ENCODE peak calls at places on chromosomes 16 and 17, in four cellular contexts. S is A549, F is H1, E is HepG2. D is an unnamed sample.

GRCh38 chr17:78719630-78720298 is 62.3 kb downstream of the CYTH1 start:
- DNase-seq in S (no peak), F (no peak), E (no peak), D (no peak)

GRCh38 chr17:4505187-4505586 is 6.5 kb downstream of the SPNS2 start:
- DNase-seq in S (no peak), F (no peak), E (no peak), D (no peak)

GRCh38 chr16:86508947-86509758 is 1.2 kb upstream of the FOXF1 start:
- DNase-seq in S (peak; percentile 41), F (no peak), E (no peak), D (no peak)

GRCh38 chr16:84048306-84048705 is 5.7 kb upstream of the SLC38A8 start:
- DNase-seq in S (peak; percentile 22), F (no peak), E (peak; percentile 83), D (no peak)

GRCh38 chr17:73910216-73910615 is 266.0 kb upstream of the SDK2 start:
- DNase-seq in S (no peak), F (no peak), E (no peak), D (no peak)

GRCh38 chr16:30997000-30997886 is 12.2 kb downstream of the HSD3B7 start:
- DNase-seq in S (peak; percentile 95), F (peak; percentile 77), E (peak; percentile 79), D (peak; percentile 99)

GRCh38 chr17:11330871-11331270 is 89.9 kb downstream of the SHISA6 start:
- DNase-seq in S (no peak), F (peak; percentile 44), E (no peak), D (no peak)

GRCh38 chr17:66275651-66276050 is 26.8 kb upstream of the PRKCA start:
- DNase-seq in S (peak; percentile 97), F (no peak), E (peak; percentile 80), D (no peak)

GRCh38 chr16:70679653-70680494 is 6.0 kb downstream of the MTSS2 start:
- DNase-seq in S (no peak), F (no peak), E (no peak), D (peak; percentile 82)

GRCh38 chr16:83542491-83542890 is 265.3 kb upstream of the HSBP1 start:
- DNase-seq in S (no peak), F (no peak), E (no peak), D (no peak)

GRCh38 chr16:86241681-86242080 is 268.6 kb upstream of the FOXF1 start:
- DNase-seq in S (no peak), F (no peak), E (no peak), D (no peak)

GRCh38 chr17:6454495-6455320 is 10.5 kb downstream of the PIMREG start:
- DNase-seq in S (no peak), F (no peak), E (no peak), D (no peak)

GRCh38 chr16:89478576-89479221 is 11.7 kb downstream of the ANKRD11 start:
- DNase-seq in S (peak; percentile 44), F (no peak), E (peak; percentile 84), D (no peak)

GRCh38 chr17:34068506-34069035 is 186.5 kb upstream of the CCL2 start:
- DNase-seq in S (no peak), F (no peak), E (no peak), D (no peak)

GRCh38 chr17:40552806-40553693 is 12.2 kb downstream of the CCR7 start:
- DNase-seq in S (no peak), F (no peak), E (no peak), D (no peak)

GRCh38 chr17:36144981-36145729 is 31.3 kb downstream of the TBC1D3B start:
- DNase-seq in S (no peak), F (no peak), E (no peak), D (no peak)

GRCh38 chr16:11094838-11095565 is 150.6 kb downstream of the CLEC16A start:
- DNase-seq in S (no peak), F (no peak), E (no peak), D (no peak)

GRCh38 chr17:29089601-29090044 is 46.7 kb downstream of the PIPOX start:
- DNase-seq in S (no peak), F (no peak), E (no peak), D (no peak)

GRCh38 chr17:45777388-45777787 is 6.7 kb upstream of the CRHR1 start:
- DNase-seq in S (no peak), F (no peak), E (no peak), D (no peak)

GRCh38 chr16:49461517-49461951 is 87.9 kb downstream of the C16orf78 start:
- DNase-seq in S (no peak), F (no peak), E (no peak), D (no peak)

GRCh38 chr17:28745052-28745776 is 1.4 kb downstream of the TRAF4 start:
- DNase-seq in S (peak; percentile 64), F (no peak), E (peak; percentile 90), D (peak; percentile 35)

GRCh38 chr17:81636505-81637288 is at the start of the genes NPLOC4 and TSPAN10:
- DNase-seq in S (peak; percentile 91), F (peak; percentile 58), E (peak; percentile 71), D (peak; percentile 97)

GRCh38 chr17:67245694-67246397 is 850 bp upstream of the HELZ start:
- DNase-seq in S (peak; percentile 17), F (no peak), E (peak; percentile 81), D (peak; percentile 75)

GRCh38 chr16:13426279-13426678 is 493.7 kb upstream of the ERCC4 start:
- DNase-seq in S (peak; percentile 7), F (no peak), E (peak; percentile 60), D (peak; percentile 19)

GRCh38 chr17:50719924-50720805 is 762 bp downstream of the LUC7L3 start:
- DNase-seq in S (no peak), F (no peak), E (no peak), D (peak; percentile 12)

GRCh38 chr16:11071829-11072228 is 127.5 kb downstream of the CLEC16A start:
- DNase-seq in S (no peak), F (no peak), E (no peak), D (no peak)

GRCh38 chr17:63441654-63442053 is 4.5 kb downstream of the CYB561 start:
- DNase-seq in S (no peak), F (no peak), E (no peak), D (no peak)

GRCh38 chr17:72034000-72034399 is 86.8 kb upstream of the SOX9 start:
- DNase-seq in S (no peak), F (no peak), E (no peak), D (no peak)

GRCh38 chr17:72984145-72984924 is 108.2 kb downstream of the SLC39A11 start:
- DNase-seq in S (no peak), F (no peak), E (no peak), D (no peak)

GRCh38 chr17:15957206-15957605 is 12.3 kb downstream of the ADORA2B start:
- DNase-seq in S (no peak), F (no peak), E (no peak), D (no peak)

GRCh38 chr16:24139282-24139681 is 116.9 kb upstream of the CACNG3 start:
- DNase-seq in S (no peak), F (peak; percentile 41), E (no peak), D (peak; percentile 26)

GRCh38 chr16:85372627-85373372 is 240.3 kb upstream of the GSE1 start:
- DNase-seq in S (peak; percentile 52), F (no peak), E (peak; percentile 16), D (peak; percentile 77)

DNA sequence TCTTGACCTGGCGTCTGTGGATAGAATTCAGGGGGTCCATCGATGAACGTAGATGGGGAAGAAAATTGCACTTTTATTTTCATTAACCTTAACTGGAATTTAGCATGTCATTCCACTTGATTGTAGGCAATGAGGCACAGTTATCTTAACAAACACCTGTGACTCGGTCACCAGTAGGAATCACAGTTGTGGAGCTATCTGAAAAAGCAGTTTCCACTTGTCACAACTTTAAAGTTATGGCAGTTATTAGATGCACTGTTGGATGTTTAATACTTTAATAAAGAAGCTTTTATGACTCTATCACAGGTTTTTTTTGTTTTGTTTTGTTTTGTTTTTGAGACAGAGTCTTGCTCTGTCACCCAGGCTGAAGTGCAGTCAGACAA is 83.7 kb upstream of the LGALS9 start:
- DNase-seq in S (no peak), F (no peak), E (no peak), D (peak; percentile 65)
- TF ChIP-seq RAD21 in S (no peak), F (no peak), E (no peak), D (no peak)

GRCh38 chr17:31320791-31321190 is 631 bp downstream of the EVI2A start:
- DNase-seq in S (no peak), F (no peak), E (no peak), D (no peak)
- TF ChIP-seq RNF2 in S (no peak), F (no peak), E (no peak), D (no peak)

GRCh38 chr16:5516115-5516514 is 418.5 kb upstream of the EEF2KMT start:
- DNase-seq in S (peak; percentile 9), F (no peak), E (no peak), D (no peak)
- TF ChIP-seq RAD21 in S (no peak), F (no peak), E (no peak), D (no peak)

GRCh38 chr17:76271669-76272540 is 6.8 kb downstream of the UBALD2 start:
- DNase-seq in S (no peak), F (no peak), E (no peak), D (no peak)
- TF ChIP-seq RNF2 in S (no peak), F (no peak), E (no peak), D (no peak)

DNA sequence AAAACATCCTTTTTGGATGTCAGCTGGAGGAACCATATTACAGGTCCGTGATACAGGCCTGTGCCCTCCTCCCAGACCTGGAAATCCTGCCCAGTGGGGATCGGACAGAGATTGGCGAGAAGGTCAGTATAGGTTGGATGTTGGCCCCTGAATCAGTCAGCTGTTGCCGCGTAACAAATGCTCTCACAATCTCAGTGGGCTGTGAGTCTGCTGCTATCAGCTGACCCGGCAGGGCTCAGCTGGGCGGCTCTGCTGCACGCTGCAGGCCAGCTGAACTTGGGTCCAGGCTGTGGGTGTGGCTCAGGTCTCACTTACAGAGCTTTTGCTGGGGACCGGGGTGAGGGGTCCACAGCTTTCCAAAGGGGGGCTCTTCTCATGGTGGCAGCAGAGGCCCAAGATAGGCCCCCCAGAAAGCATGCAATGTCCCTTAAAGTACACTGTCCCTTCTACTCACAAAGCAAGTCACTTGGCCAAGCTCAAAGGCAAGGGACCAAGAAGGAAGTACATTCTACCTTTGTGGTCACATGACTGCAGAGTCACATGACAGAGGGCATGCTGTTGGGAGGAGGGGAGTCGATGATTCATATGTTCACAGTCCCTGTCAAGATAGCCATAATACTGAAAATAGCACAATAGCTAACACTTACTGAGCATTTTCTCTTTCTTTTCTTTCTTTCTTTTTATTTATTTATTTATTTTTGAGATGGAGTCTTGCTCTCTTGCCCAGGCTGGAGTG is 134.2 kb downstream of the ABCC1 start:
- DNase-seq in S (peak; percentile 85), F (no peak), E (peak; percentile 61), D (peak; percentile 59)
- TF ChIP-seq RAD21 in S (no peak), F (no peak), E (no peak), D (no peak)

DNA sequence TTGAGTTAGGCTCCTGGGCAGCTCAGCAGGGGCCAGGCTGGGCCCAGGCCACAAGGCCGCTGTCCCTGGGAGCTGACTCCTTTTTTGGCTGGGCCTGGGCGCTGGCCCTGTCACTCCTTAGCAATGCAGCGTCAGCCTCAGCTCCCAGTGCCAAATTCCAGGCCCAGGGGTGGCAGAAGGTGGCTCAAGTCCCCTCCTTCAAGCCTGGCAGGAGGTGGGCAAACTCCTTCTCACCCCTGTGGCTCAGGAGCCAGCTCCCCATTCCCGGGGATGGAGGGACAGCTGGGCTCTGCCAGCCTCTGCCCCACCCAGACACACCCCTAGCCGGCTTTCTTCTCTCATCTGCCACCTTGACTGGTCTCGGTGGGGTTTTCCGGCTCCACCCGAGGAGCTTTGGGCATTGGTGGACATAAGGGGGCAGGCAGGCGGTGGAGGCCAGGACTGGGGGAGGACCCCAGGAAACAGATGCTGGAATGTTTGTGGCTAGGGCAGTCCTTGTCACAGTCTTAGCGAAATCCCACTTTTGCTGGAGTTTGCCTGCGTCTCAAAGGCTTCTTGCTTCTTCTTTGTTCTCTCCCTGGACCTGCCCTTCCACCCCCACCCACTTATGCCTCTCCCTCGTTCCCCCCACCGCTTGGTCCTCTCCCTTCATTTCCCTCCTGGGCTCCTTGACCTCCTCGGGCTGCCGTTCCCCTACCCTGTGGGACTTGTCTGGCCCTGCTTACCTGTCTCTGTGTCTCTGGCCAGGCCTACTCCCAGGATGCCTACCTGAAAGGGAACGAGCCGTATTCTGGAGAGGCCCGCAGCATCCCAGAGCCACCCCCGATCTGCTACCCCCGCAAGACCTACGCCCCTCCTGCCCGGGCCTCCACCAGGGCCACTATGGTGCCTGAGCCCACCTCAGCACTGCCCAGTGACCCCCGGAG is 37.4 kb downstream of the ARHGAP23 start:
- DNase-seq in S (peak; percentile 58), F (no peak), E (no peak), D (peak; percentile 26)
- TF ChIP-seq RNF2 in S (no peak), F (no peak), E (no peak), D (no peak)